ENCODE peak calls at places on chromosomes 1 and 21, in four cellular contexts. X is K562, I is Panc1, G is HepG2. S is an unnamed sample. For H3K4me1, the result is how much of the 10 kb centered on the place peaks cover.

GRCh38 chr1:16151200-16151708 is 4.6 kb downstream of the EPHA2 start:
- DNase-seq in X (peak), I (no peak), G (no peak), S (no peak)

GRCh38 chr1:197399691-197400521 is 131.9 kb downstream of the CRB1 start:
- DNase-seq in X (peak), I (peak), G (peak), S (peak)

GRCh38 chr1:193213998-193214397 is 27.6 kb upstream of the B3GALT2 start:
- DNase-seq in X (no peak), I (no peak), G (no peak), S (no peak)

GRCh38 chr1:160935527-160936258 is 18.9 kb downstream of the ITLN2 start:
- DNase-seq in X (no peak), I (no peak), G (no peak), S (no peak)

GRCh38 chr21:44934276-44934675 is 5.6 kb upstream of the SLX9 start:
- DNase-seq in X (no peak), I (no peak), G (no peak), S (no peak)

GRCh38 chr1:159854693-159855192 is 7.7 kb downstream of the VSIG8 start:
- DNase-seq in X (peak), I (no peak), G (peak), S (peak)

GRCh38 chr1:93692983-93693591 is 11.4 kb upstream of the BCAR3 start:
- DNase-seq in X (no peak), I (peak), G (peak), S (peak)

GRCh38 chr1:115828101-115829022 is 12.6 kb downstream of the NHLH2 start:
- DNase-seq in X (peak), I (no peak), G (no peak), S (no peak)

GRCh38 chr1:36864182-36865079 is 169.9 kb downstream of the GRIK3 start:
- DNase-seq in X (peak), I (no peak), G (no peak), S (peak)

DNA sequence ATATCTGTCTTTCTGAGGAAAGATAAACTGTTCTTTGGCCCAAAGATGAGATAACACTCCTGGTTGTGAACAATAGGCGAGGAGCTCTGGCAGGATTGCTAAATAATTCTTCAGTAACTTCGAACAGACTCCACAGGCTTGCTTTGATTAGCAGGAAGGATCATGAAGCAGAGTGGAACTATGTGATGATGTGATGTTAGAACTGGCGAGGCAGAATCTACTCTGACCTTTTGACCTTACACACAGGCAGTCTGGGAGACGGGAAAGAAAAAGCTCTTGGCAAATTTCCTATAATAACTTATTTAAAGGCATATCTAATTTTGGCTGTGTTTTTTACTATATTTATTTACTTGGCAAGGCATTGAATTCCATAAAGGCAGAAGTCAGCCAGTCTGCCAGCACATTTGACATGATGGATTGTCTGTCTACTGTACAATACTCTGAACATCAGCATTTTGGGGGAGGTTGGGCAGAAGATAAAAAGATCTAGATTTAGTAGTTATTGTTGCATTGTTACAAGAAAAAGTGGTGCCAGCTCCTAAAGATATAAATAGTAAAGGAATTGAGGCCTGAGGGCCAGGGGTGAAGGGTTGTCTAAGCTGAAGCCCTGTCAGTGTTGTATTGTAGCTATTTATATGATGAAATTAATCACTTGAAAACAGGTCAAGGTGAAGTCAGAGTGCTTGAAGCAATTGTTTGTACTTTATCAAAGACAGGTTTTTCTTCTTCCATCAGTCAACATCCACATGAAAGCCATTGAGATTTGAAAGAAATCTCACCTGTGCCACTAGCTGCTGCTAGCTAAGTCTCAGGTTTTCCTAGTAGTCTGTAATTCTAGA is 708.8 kb downstream of the LTN1 start:
- DNase-seq in X (no peak), I (no peak), G (peak), S (no peak)
- TF ChIP-seq TCF7L2 in X (no peak), I (no peak), G (no peak), S (no peak)

GRCh38 chr1:19465123-19465522 is 20.2 kb downstream of the CAPZB start:
- DNase-seq in X (no peak), I (no peak), G (no peak), S (no peak)
- H3K4me1 ChIP-seq in X (half or more), I (half or more), G (under half), S (under half)

DNA sequence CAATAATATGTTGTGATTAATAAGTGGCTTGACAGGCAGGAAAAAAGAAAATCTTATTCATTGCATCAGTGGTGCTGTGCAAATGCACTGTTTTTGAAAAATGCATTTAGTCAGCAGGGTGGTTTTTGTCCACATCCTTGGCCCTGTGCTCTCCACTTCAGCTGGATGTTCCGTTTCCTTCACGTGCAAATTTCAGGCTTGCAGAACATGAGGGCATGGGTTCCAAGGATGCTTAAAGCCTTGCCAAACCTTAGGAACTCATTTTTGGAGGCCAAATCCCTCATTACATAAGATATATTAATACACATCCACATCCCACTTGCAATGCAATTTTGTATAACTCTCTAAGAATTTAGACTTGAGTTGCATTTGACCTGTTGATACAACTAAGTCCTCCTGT is 410.1 kb downstream of the PRDM2 start:
- DNase-seq in X (no peak), I (no peak), G (no peak), S (no peak)
- TF ChIP-seq TCF7L2 in X (no peak), I (no peak), G (no peak), S (no peak)

GRCh38 chr1:198517623-198518022 is 22.9 kb downstream of the ATP6V1G3 start:
- DNase-seq in X (no peak), I (no peak), G (no peak), S (no peak)
- H3K4me1 ChIP-seq in X (under half), I (under half), G (under half), S (under half)

GRCh38 chr1:145997156-145998023 is 1.0 kb upstream of the TXNIP start:
- DNase-seq in X (peak), I (no peak), G (peak), S (no peak)
- TF ChIP-seq TCF7L2 in X (no peak), I (no peak), G (no peak), S (no peak)

GRCh38 chr1:145994391-145995120 is 1.8 kb downstream of the TXNIP start:
- DNase-seq in X (peak), I (no peak), G (no peak), S (no peak)
- H3K4me1 ChIP-seq in X (under half), I (under half), G (half or more), S (under half)

DNA sequence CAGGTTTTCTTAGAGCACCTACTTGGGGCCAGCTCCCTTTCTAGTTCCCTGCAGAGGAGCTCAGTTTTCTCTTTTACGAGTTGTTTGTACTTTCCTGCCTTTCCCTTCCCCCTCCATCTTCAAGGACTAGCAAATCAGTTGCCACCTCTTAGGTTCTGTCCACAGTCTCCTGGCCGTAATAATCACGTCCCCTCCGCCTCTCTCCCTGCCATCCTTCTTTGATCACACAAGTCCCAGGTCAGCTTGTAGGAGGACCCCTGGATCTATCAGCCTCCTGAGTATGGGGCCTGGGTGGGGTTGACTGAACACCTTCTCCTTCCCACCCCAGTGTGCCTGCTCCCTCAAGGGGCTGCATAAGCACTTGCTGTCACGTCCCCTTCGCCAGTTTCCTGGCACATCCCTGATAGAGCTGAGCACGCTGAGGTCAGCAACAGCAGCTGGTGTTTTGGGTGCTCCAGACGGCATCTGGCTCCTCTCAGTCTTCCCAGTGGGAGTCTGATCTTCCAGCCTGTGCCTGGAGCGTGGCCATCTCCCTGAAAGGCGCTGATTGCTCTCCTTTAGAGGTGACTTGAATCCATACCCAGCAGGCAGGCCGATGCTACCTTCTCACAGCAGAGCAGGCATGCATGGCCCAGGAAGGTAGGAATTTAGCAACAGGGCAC is 216.1 kb upstream of the TMEM51 start:
- DNase-seq in X (no peak), I (no peak), G (no peak), S (no peak)
- TF ChIP-seq TCF7L2 in X (no peak), I (no peak), G (no peak), S (no peak)

GRCh38 chr1:199112365-199112764 is 473.5 kb downstream of the PTPRC start:
- DNase-seq in X (no peak), I (no peak), G (no peak), S (no peak)
- H3K4me1 ChIP-seq in X (under half), I (under half), G (under half), S (under half)

GRCh38 chr1:211548321-211549091 is 30.5 kb downstream of the SLC30A1 start:
- DNase-seq in X (peak), I (no peak), G (no peak), S (no peak)
- TF ChIP-seq TCF7L2 in X (no peak), I (no peak), G (no peak), S (no peak)

GRCh38 chr1:206826409-206826808 is 39.0 kb upstream of the IL20 start:
- DNase-seq in X (no peak), I (no peak), G (no peak), S (no peak)

GRCh38 chr1:206828061-206828460 is 37.4 kb upstream of the IL20 start:
- DNase-seq in X (no peak), I (no peak), G (no peak), S (no peak)

GRCh38 chr1:206829282-206829681 is 36.1 kb upstream of the IL20 start:
- DNase-seq in X (no peak), I (no peak), G (no peak), S (no peak)

GRCh38 chr1:206829875-206830274 is 35.5 kb upstream of the IL20 start:
- DNase-seq in X (no peak), I (no peak), G (no peak), S (no peak)

DNA sequence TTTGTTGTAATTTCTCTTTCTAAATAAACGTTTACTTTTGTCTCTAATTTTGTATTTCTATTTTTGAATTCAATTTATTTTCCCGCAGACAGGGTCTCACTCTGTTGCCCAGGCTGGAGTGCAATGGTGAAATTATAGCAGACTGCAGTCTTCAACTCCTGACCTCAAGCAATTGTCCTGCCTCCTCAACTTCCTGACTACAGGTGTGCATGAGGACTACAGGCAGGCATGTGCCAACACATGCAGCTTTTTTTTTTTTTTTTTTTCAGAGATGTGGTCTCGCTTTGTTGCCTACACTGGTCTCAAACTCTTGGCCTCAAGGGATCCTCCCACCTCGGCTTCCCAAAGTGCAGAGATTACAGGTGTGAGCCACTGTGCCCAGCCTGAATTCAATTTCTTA is 36.7 kb upstream of the IL20 start:
- DNase-seq in X (no peak), I (no peak), G (no peak), S (no peak)
- H3K4me1 ChIP-seq in X (under half), I (under half), G (under half), S (under half)

S was measured in HCT116.